ENCODE peak calls at places on chromosomes 11 and 22, in five cellular contexts. One of them, this sample, is unnamed.

GRCh38 chr11:78733031-78733430 is 158.4 kb upstream of the NARS2 start:
- DNase-seq in GM23338: no peak
- DNase-seq in PC-9: no peak
- DNase-seq in astrocyte: no peak
- DNase-seq in HCT116: no peak
- DNase-seq in this sample: no peak

GRCh38 chr11:10294289-10294953 is 402 bp upstream of the SBF2 start:
- DNase-seq in HCT116: no peak
- DNase-seq in astrocyte: no peak
- DNase-seq in PC-9: peak
- DNase-seq in GM23338: peak
- DNase-seq in this sample: peak

GRCh38 chr22:26406118-26406517 is 22.9 kb upstream of the ASPHD2 start:
- DNase-seq in PC-9: no peak
- DNase-seq in HCT116: no peak
- DNase-seq in astrocyte: peak
- DNase-seq in GM23338: peak
- DNase-seq in this sample: no peak

GRCh38 chr11:1784761-1785650 is 21.3 kb upstream of the CTSD start:
- DNase-seq in PC-9: no peak
- DNase-seq in GM23338: no peak
- DNase-seq in HCT116: no peak
- DNase-seq in astrocyte: no peak
- DNase-seq in this sample: no peak

GRCh38 chr11:2737226-2737590 is 37.4 kb upstream of the KCNQ1OT1 start:
- DNase-seq in astrocyte: no peak
- DNase-seq in GM23338: no peak
- DNase-seq in PC-9: no peak
- DNase-seq in HCT116: no peak
- DNase-seq in this sample: no peak

GRCh38 chr11:8082391-8083087 is 1.5 kb downstream of the TUB start:
- DNase-seq in astrocyte: no peak
- DNase-seq in GM23338: peak
- DNase-seq in PC-9: no peak
- DNase-seq in HCT116: no peak
- DNase-seq in this sample: no peak

GRCh38 chr11:36394926-36395325 is 98.8 kb downstream of the PRR5L start:
- DNase-seq in GM23338: no peak
- DNase-seq in HCT116: no peak
- DNase-seq in astrocyte: no peak
- DNase-seq in PC-9: no peak
- DNase-seq in this sample: no peak

GRCh38 chr22:24578355-24579241 is 14.3 kb downstream of the LRRC75B start:
- DNase-seq in HCT116: no peak
- DNase-seq in GM23338: no peak
- DNase-seq in PC-9: no peak
- DNase-seq in astrocyte: no peak
- DNase-seq in this sample: no peak

GRCh38 chr11:69905611-69906452 is 86.6 kb upstream of the FGF3 start:
- DNase-seq in HCT116: no peak
- DNase-seq in astrocyte: no peak
- DNase-seq in GM23338: no peak
- DNase-seq in PC-9: no peak
- DNase-seq in this sample: no peak

GRCh38 chr11:32312865-32313403 is 122.4 kb downstream of the WT1 start:
- DNase-seq in GM23338: peak
- DNase-seq in PC-9: peak
- DNase-seq in astrocyte: peak
- DNase-seq in HCT116: peak
- DNase-seq in this sample: peak

GRCh38 chr22:16807109-16807508 is 18.1 kb downstream of the XKR3 start:
- DNase-seq in HCT116: no peak
- DNase-seq in GM23338: no peak
- DNase-seq in PC-9: no peak
- DNase-seq in astrocyte: no peak
- DNase-seq in this sample: no peak

GRCh38 chr11:2777396-2777795 is 77.6 kb upstream of the KCNQ1OT1 start:
- DNase-seq in GM23338: no peak
- DNase-seq in HCT116: no peak
- DNase-seq in PC-9: peak
- DNase-seq in astrocyte: peak
- DNase-seq in this sample: no peak

GRCh38 chr11:57477507-57478189 is 17.3 kb downstream of the RTN4RL2 start:
- DNase-seq in PC-9: no peak
- DNase-seq in GM23338: peak
- DNase-seq in astrocyte: no peak
- DNase-seq in HCT116: no peak
- DNase-seq in this sample: no peak
- TF ChIP-seq EZH2 in PC-9: no peak
- TF ChIP-seq EZH2 in GM23338: no peak
- TF ChIP-seq EZH2 in astrocyte: no peak
- TF ChIP-seq EZH2 in HCT116: no peak
- TF ChIP-seq EZH2 in this sample: no peak

DNA sequence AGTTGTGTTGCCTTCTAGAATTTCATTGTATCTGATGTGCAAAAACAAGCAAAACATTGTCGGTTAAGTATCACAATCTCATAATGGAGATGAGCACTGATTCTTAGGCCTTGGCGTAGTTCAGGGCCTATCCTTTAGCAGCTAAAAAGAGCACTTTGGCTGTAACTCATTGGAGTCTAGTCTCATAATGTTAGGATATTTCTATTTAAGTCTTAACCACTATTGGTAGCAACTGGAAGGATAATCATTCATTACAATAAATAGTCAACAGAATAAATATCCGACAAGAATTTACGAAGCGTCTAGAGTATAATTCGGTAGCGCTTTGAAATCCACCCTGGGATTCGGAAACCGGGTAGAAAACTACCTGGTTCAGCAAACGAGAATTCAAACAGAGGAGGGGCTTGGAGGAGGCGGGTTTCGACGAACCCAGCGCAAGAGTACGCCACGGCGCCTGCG is 461 bp upstream of the EED start:
- DNase-seq in astrocyte: peak
- DNase-seq in HCT116: peak
- DNase-seq in GM23338: peak
- DNase-seq in PC-9: no peak
- DNase-seq in this sample: peak
- TF ChIP-seq EZH2 in astrocyte: no peak
- TF ChIP-seq EZH2 in HCT116: no peak
- TF ChIP-seq EZH2 in GM23338: no peak
- TF ChIP-seq EZH2 in PC-9: no peak
- TF ChIP-seq EZH2 in this sample: no peak

GRCh38 chr11:76783294-76783900 is at the start of gene TSKU:
- DNase-seq in HCT116: no peak
- DNase-seq in PC-9: no peak
- DNase-seq in GM23338: peak
- DNase-seq in astrocyte: peak
- DNase-seq in this sample: no peak
- TF ChIP-seq EZH2 in HCT116: no peak
- TF ChIP-seq EZH2 in PC-9: no peak
- TF ChIP-seq EZH2 in GM23338: no peak
- TF ChIP-seq EZH2 in astrocyte: no peak
- TF ChIP-seq EZH2 in this sample: no peak

GRCh38 chr11:75429641-75429901 is 3.4 kb downstream of the KLHL35 start:
- DNase-seq in GM23338: no peak
- DNase-seq in PC-9: no peak
- DNase-seq in HCT116: no peak
- DNase-seq in astrocyte: no peak
- DNase-seq in this sample: no peak

GRCh38 chr11:75431533-75432525 is 1.2 kb downstream of the KLHL35 start:
- DNase-seq in GM23338: peak
- DNase-seq in astrocyte: no peak
- DNase-seq in PC-9: no peak
- DNase-seq in HCT116: no peak
- DNase-seq in this sample: no peak

GRCh38 chr11:75429902-75430691 is 2.9 kb downstream of the KLHL35 start:
- DNase-seq in HCT116: no peak
- DNase-seq in astrocyte: peak
- DNase-seq in PC-9: no peak
- DNase-seq in GM23338: peak
- DNase-seq in this sample: peak

GRCh38 chr11:75428989-75429640 is 3.9 kb downstream of the KLHL35 start:
- DNase-seq in astrocyte: no peak
- DNase-seq in PC-9: no peak
- DNase-seq in GM23338: no peak
- DNase-seq in HCT116: no peak
- DNase-seq in this sample: no peak

GRCh38 chr11:75430692-75431532 is 2.1 kb downstream of the KLHL35 start:
- DNase-seq in HCT116: no peak
- DNase-seq in PC-9: no peak
- DNase-seq in GM23338: no peak
- DNase-seq in astrocyte: no peak
- DNase-seq in this sample: no peak
- TF ChIP-seq EZH2 in HCT116: no peak
- TF ChIP-seq EZH2 in PC-9: no peak
- TF ChIP-seq EZH2 in GM23338: peak
- TF ChIP-seq EZH2 in astrocyte: peak
- TF ChIP-seq EZH2 in this sample: peak

DNA sequence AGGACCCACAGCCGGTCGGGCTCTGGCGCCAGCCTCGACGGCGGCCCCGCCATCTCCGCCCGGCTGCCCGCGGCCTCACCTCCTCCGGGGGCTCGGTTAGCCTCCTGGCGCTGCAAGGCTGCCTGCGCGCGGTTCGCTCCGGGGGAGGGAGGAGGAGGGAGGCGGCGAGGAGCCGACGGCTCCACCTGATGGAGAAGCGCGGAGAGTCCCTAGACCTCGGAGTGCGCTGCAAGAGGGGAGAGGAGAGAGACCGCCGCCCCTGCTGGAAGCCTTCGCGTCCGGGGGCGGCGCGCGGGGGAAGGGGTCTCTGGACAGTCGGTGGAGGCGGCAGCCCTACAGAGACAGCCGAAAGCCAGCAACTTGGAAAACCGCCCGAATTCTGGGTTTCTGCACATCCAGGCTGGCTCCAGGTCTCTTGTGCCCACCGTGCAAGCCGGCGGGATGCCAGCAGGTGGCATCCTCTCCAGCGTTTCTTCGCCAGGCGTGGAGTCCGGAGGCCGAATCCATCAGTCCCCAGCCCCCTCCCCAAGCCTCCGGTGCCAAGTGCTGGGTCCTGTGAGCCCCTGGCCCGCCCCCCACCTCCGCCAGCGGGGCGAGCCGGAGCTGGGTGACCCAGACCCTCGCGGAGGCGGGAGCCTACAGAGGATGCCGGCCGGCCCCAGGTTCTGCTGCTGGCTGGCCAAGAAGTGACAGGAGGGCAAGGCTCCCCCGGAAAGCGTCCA is 2.9 kb upstream of the KIRREL3 start:
- DNase-seq in HCT116: no peak
- DNase-seq in GM23338: peak
- DNase-seq in PC-9: no peak
- DNase-seq in astrocyte: peak
- DNase-seq in this sample: peak
- TF ChIP-seq EZH2 in HCT116: no peak
- TF ChIP-seq EZH2 in GM23338: no peak
- TF ChIP-seq EZH2 in PC-9: no peak
- TF ChIP-seq EZH2 in astrocyte: no peak
- TF ChIP-seq EZH2 in this sample: peak

GRCh38 chr11:111513240-111513605 is 1.0 kb upstream of the BTG4 start:
- DNase-seq in GM23338: no peak
- DNase-seq in HCT116: no peak
- DNase-seq in astrocyte: no peak
- DNase-seq in PC-9: no peak
- DNase-seq in this sample: no peak
- TF ChIP-seq EZH2 in GM23338: no peak
- TF ChIP-seq EZH2 in HCT116: no peak
- TF ChIP-seq EZH2 in astrocyte: no peak
- TF ChIP-seq EZH2 in PC-9: no peak
- TF ChIP-seq EZH2 in this sample: no peak

DNA sequence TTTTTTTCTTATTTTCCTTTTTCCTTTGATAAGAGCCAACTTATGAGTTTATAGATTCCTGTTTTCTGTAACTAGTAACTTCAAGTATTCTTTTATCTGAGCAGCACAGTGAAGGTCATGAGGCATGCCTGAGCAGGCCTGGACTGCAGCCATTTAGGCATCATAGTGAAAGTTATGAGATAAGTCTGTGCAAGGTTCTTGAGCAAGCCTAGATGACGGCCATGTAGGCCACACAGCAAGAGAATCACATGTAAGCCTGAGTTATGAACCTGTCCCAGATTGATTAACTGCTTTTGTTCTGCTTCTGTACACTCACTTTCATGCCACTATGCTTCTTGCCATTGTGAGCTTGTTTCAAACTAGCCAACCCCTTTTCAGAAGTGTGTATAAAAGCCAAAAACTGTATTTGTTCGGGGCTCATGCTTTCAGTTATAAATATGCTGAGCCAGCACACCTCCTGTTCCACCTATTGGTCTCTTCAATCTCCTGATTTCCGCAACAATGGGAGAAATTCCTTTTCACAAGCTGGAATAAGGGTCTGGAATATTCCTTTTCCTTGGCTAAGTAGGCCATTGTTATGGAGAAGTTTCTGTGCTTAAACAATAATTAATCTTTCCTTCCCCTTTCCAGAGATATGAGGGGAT is 745.7 kb downstream of the FAM181B start:
- DNase-seq in PC-9: no peak
- DNase-seq in GM23338: no peak
- DNase-seq in astrocyte: peak
- DNase-seq in HCT116: no peak
- DNase-seq in this sample: no peak
- TF ChIP-seq EZH2 in PC-9: no peak
- TF ChIP-seq EZH2 in GM23338: no peak
- TF ChIP-seq EZH2 in astrocyte: no peak
- TF ChIP-seq EZH2 in HCT116: no peak
- TF ChIP-seq EZH2 in this sample: no peak